ENCODE peak calls at places on chromosome 16, in seven cellular contexts. W is keratinocyte, T is NCI-H345, V is T1000, S is BJ, I is neuronal stem cell, U is A549. A is an unnamed sample.

GRCh38 chr16:78648517-78648916 is 549.1 kb downstream of the WWOX start:
- DNase-seq in U (no peak), W (no peak), T (no peak), V (no peak), I (no peak), S (no peak), A (no peak)

GRCh38 chr16:87790278-87791023 is 24.7 kb upstream of the KLHDC4 start:
- DNase-seq in T (peak), V (peak), U (peak), I (no peak), S (no peak), W (peak), A (no peak)

GRCh38 chr16:4404247-4404966 is 12.0 kb downstream of the CORO7 start:
- DNase-seq in I (no peak), U (peak), W (no peak), S (no peak), T (peak), V (no peak), A (no peak)

GRCh38 chr16:14375132-14375491 is 254.9 kb downstream of the PARN start:
- DNase-seq in I (no peak), V (no peak), U (no peak), T (no peak), S (no peak), W (no peak), A (no peak)

GRCh38 chr16:27634781-27635180 is 84.8 kb downstream of the KATNIP start:
- DNase-seq in T (no peak), S (no peak), V (no peak), U (no peak), I (no peak), W (no peak), A (no peak)

GRCh38 chr16:2171601-2172178 is 16.1 kb downstream of the TRAF7 start:
- DNase-seq in U (no peak), I (no peak), S (no peak), T (no peak), W (no peak), V (no peak), A (no peak)

GRCh38 chr16:22278841-22279240 is 18.4 kb upstream of the POLR3E start:
- DNase-seq in S (no peak), I (no peak), W (no peak), V (no peak), T (no peak), U (no peak), A (no peak)

GRCh38 chr16:2842340-2843000 is 12.4 kb downstream of the ZG16B start:
- DNase-seq in I (no peak), T (no peak), V (no peak), W (no peak), S (no peak), U (no peak), A (peak)

GRCh38 chr16:23608194-23608593 is 12.1 kb upstream of the NDUFAB1 start:
- DNase-seq in V (peak), S (no peak), U (no peak), T (no peak), W (no peak), I (no peak), A (no peak)

GRCh38 chr16:70483426-70483825 is 29.0 kb downstream of the FCSK start:
- DNase-seq in U (no peak), I (no peak), S (no peak), V (no peak), W (no peak), T (no peak), A (no peak)